ENCODE peak calls at places on chromosomes 6 and 20, in nine cellular contexts. One of them, this sample, is unnamed.
A peak's percentile ranks its signal among the peaks of the same experiment; 100 is the strongest.

GRCh38 chr6:56244528-56245253 is 2.7 kb downstream of the COL21A1 start:
- DNase-seq in activated gamma-delta T cell treated with Interleukin-2 at 50 U/mL for 16 hours: no peak
- DNase-seq in GM12865: no peak
- DNase-seq in Right ventricle myocardium superior: no peak
- DNase-seq in astrocyte of the cerebellum: no peak
- DNase-seq in heart right ventricle: no peak
- DNase-seq in stimulated activated effector memory CD8-positive, alpha-beta T cell treated with anti-CD3 and anti-CD28 coated beads, Interleukin-12 subunit alpha, Interleukin-12 subunit beta, amount 100 ng/mL, for 72 hours: no peak
- DNase-seq in occipital lobe: no peak
- DNase-seq in AML-193: peak; percentile 71
- DNase-seq in this sample: no peak

GRCh38 chr20:51506527-51507356 is 35.8 kb downstream of the NFATC2 start:
- DNase-seq in heart right ventricle: no peak
- DNase-seq in AML-193: no peak
- DNase-seq in activated gamma-delta T cell treated with Interleukin-2 at 50 U/mL for 16 hours: no peak
- DNase-seq in stimulated activated effector memory CD8-positive, alpha-beta T cell treated with anti-CD3 and anti-CD28 coated beads, Interleukin-12 subunit alpha, Interleukin-12 subunit beta, amount 100 ng/mL, for 72 hours: no peak
- DNase-seq in occipital lobe: no peak
- DNase-seq in GM12865: no peak
- DNase-seq in astrocyte of the cerebellum: no peak
- DNase-seq in Right ventricle myocardium superior: no peak
- DNase-seq in this sample: no peak

GRCh38 chr6:4936681-4937041 is 67.2 kb downstream of the RPP40 start:
- DNase-seq in AML-193: peak; percentile 70
- DNase-seq in stimulated activated effector memory CD8-positive, alpha-beta T cell treated with anti-CD3 and anti-CD28 coated beads, Interleukin-12 subunit alpha, Interleukin-12 subunit beta, amount 100 ng/mL, for 72 hours: no peak
- DNase-seq in Right ventricle myocardium superior: no peak
- DNase-seq in heart right ventricle: peak; percentile 25
- DNase-seq in activated gamma-delta T cell treated with Interleukin-2 at 50 U/mL for 16 hours: no peak
- DNase-seq in occipital lobe: no peak
- DNase-seq in GM12865: peak; percentile 61
- DNase-seq in astrocyte of the cerebellum: peak; percentile 37
- DNase-seq in this sample: no peak

GRCh38 chr20:46253391-46253790 is 54.9 kb downstream of the CDH22 start:
- DNase-seq in GM12865: no peak
- DNase-seq in astrocyte of the cerebellum: no peak
- DNase-seq in stimulated activated effector memory CD8-positive, alpha-beta T cell treated with anti-CD3 and anti-CD28 coated beads, Interleukin-12 subunit alpha, Interleukin-12 subunit beta, amount 100 ng/mL, for 72 hours: no peak
- DNase-seq in occipital lobe: no peak
- DNase-seq in activated gamma-delta T cell treated with Interleukin-2 at 50 U/mL for 16 hours: no peak
- DNase-seq in Right ventricle myocardium superior: no peak
- DNase-seq in heart right ventricle: no peak
- DNase-seq in AML-193: peak; percentile 14
- DNase-seq in this sample: no peak

GRCh38 chr20:4108495-4109306 is 93.3 kb upstream of the RNF24 start:
- DNase-seq in occipital lobe: peak; percentile 38
- DNase-seq in AML-193: peak; percentile 85
- DNase-seq in heart right ventricle: peak; percentile 73
- DNase-seq in activated gamma-delta T cell treated with Interleukin-2 at 50 U/mL for 16 hours: peak; percentile 60
- DNase-seq in Right ventricle myocardium superior: peak; percentile 51
- DNase-seq in astrocyte of the cerebellum: peak; percentile 73
- DNase-seq in stimulated activated effector memory CD8-positive, alpha-beta T cell treated with anti-CD3 and anti-CD28 coated beads, Interleukin-12 subunit alpha, Interleukin-12 subunit beta, amount 100 ng/mL, for 72 hours: peak; percentile 80
- DNase-seq in GM12865: peak; percentile 85
- DNase-seq in this sample: peak; percentile 57

GRCh38 chr20:19907326-19908056 is 109.7 kb upstream of the NAA20 start:
- DNase-seq in heart right ventricle: no peak
- DNase-seq in astrocyte of the cerebellum: no peak
- DNase-seq in GM12865: no peak
- DNase-seq in occipital lobe: no peak
- DNase-seq in Right ventricle myocardium superior: peak; percentile 81
- DNase-seq in AML-193: no peak
- DNase-seq in stimulated activated effector memory CD8-positive, alpha-beta T cell treated with anti-CD3 and anti-CD28 coated beads, Interleukin-12 subunit alpha, Interleukin-12 subunit beta, amount 100 ng/mL, for 72 hours: no peak
- DNase-seq in activated gamma-delta T cell treated with Interleukin-2 at 50 U/mL for 16 hours: no peak
- DNase-seq in this sample: no peak

GRCh38 chr20:45322952-45323383 is 14.9 kb upstream of the MATN4 start:
- DNase-seq in stimulated activated effector memory CD8-positive, alpha-beta T cell treated with anti-CD3 and anti-CD28 coated beads, Interleukin-12 subunit alpha, Interleukin-12 subunit beta, amount 100 ng/mL, for 72 hours: no peak
- DNase-seq in activated gamma-delta T cell treated with Interleukin-2 at 50 U/mL for 16 hours: no peak
- DNase-seq in occipital lobe: no peak
- DNase-seq in astrocyte of the cerebellum: no peak
- DNase-seq in AML-193: peak; percentile 86
- DNase-seq in GM12865: peak; percentile 57
- DNase-seq in Right ventricle myocardium superior: no peak
- DNase-seq in heart right ventricle: peak; percentile 62
- DNase-seq in this sample: no peak

GRCh38 chr20:1868856-1869255 is 26.4 kb upstream of the SIRPA start:
- DNase-seq in GM12865: no peak
- DNase-seq in occipital lobe: no peak
- DNase-seq in AML-193: no peak
- DNase-seq in astrocyte of the cerebellum: no peak
- DNase-seq in activated gamma-delta T cell treated with Interleukin-2 at 50 U/mL for 16 hours: no peak
- DNase-seq in Right ventricle myocardium superior: no peak
- DNase-seq in stimulated activated effector memory CD8-positive, alpha-beta T cell treated with anti-CD3 and anti-CD28 coated beads, Interleukin-12 subunit alpha, Interleukin-12 subunit beta, amount 100 ng/mL, for 72 hours: no peak
- DNase-seq in heart right ventricle: no peak
- DNase-seq in this sample: no peak

GRCh38 chr20:53738039-53738944 is 144.7 kb upstream of the ZNF217 start:
- DNase-seq in heart right ventricle: peak; percentile 59
- DNase-seq in astrocyte of the cerebellum: peak; percentile 36
- DNase-seq in occipital lobe: no peak
- DNase-seq in AML-193: no peak
- DNase-seq in stimulated activated effector memory CD8-positive, alpha-beta T cell treated with anti-CD3 and anti-CD28 coated beads, Interleukin-12 subunit alpha, Interleukin-12 subunit beta, amount 100 ng/mL, for 72 hours: no peak
- DNase-seq in GM12865: peak; percentile 89
- DNase-seq in Right ventricle myocardium superior: peak; percentile 70
- DNase-seq in activated gamma-delta T cell treated with Interleukin-2 at 50 U/mL for 16 hours: no peak
- DNase-seq in this sample: no peak

GRCh38 chr6:170575250-170575649 is 9.2 kb downstream of the PDCD2 start:
- DNase-seq in Right ventricle myocardium superior: no peak
- DNase-seq in activated gamma-delta T cell treated with Interleukin-2 at 50 U/mL for 16 hours: no peak
- DNase-seq in heart right ventricle: no peak
- DNase-seq in AML-193: no peak
- DNase-seq in occipital lobe: no peak
- DNase-seq in stimulated activated effector memory CD8-positive, alpha-beta T cell treated with anti-CD3 and anti-CD28 coated beads, Interleukin-12 subunit alpha, Interleukin-12 subunit beta, amount 100 ng/mL, for 72 hours: no peak
- DNase-seq in astrocyte of the cerebellum: no peak
- DNase-seq in GM12865: no peak
- DNase-seq in this sample: no peak

GRCh38 chr6:136365781-136366354 is 76.2 kb upstream of the BCLAF1 start:
- DNase-seq in occipital lobe: peak; percentile 62
- DNase-seq in Right ventricle myocardium superior: peak; percentile 84
- DNase-seq in heart right ventricle: peak; percentile 37
- DNase-seq in stimulated activated effector memory CD8-positive, alpha-beta T cell treated with anti-CD3 and anti-CD28 coated beads, Interleukin-12 subunit alpha, Interleukin-12 subunit beta, amount 100 ng/mL, for 72 hours: no peak
- DNase-seq in GM12865: peak; percentile 46
- DNase-seq in activated gamma-delta T cell treated with Interleukin-2 at 50 U/mL for 16 hours: peak; percentile 7
- DNase-seq in AML-193: no peak
- DNase-seq in astrocyte of the cerebellum: no peak
- DNase-seq in this sample: no peak

GRCh38 chr20:561437-562231 is 18.0 kb upstream of the CSNK2A1 start:
- DNase-seq in astrocyte of the cerebellum: peak; percentile 19
- DNase-seq in stimulated activated effector memory CD8-positive, alpha-beta T cell treated with anti-CD3 and anti-CD28 coated beads, Interleukin-12 subunit alpha, Interleukin-12 subunit beta, amount 100 ng/mL, for 72 hours: peak; percentile 74
- DNase-seq in activated gamma-delta T cell treated with Interleukin-2 at 50 U/mL for 16 hours: peak; percentile 26
- DNase-seq in AML-193: peak; percentile 57
- DNase-seq in GM12865: peak; percentile 73
- DNase-seq in occipital lobe: peak; percentile 60
- DNase-seq in heart right ventricle: peak; percentile 85
- DNase-seq in Right ventricle myocardium superior: peak; percentile 52
- DNase-seq in this sample: no peak